ENCODE peak calls at places on chromosome 6, in seven cellular contexts. W is endothelial cell; P is CD8-positive, alpha-beta T cell; O is HFFc6; G is AG10803; Y is IMR-90; R is CD4-positive, alpha-beta T cell. M is an unnamed sample.

GRCh38 chr6:90574610-90575009 is 12.3 kb downstream of the MAP3K7 start:
- DNase-seq in W (no peak), G (peak), O (peak), P (no peak), Y (peak), R (no peak), M (no peak)

GRCh38 chr6:96898241-96898851 is 655 bp upstream of the NDUFAF4 start:
- DNase-seq in G (peak), O (peak), R (no peak), P (no peak), W (no peak), Y (peak), M (no peak)

GRCh38 chr6:139904158-139904533 is 529.7 kb upstream of the CITED2 start:
- DNase-seq in W (no peak), G (no peak), R (no peak), Y (no peak), P (no peak), O (no peak), M (no peak)

GRCh38 chr6:32056254-32056653 is 18.0 kb downstream of the CYP21A2 start:
- DNase-seq in Y (no peak), R (no peak), W (no peak), P (no peak), O (no peak), G (no peak), M (peak)

GRCh38 chr6:13302751-13303667 is 25.3 kb downstream of the TBC1D7 start:
- DNase-seq in O (peak), W (no peak), R (no peak), Y (peak), G (peak), P (no peak), M (peak)

GRCh38 chr6:53100561-53100960 is 35.4 kb downstream of the FBXO9 start:
- DNase-seq in W (no peak), R (no peak), O (no peak), P (no peak), G (peak), Y (peak), M (no peak)

GRCh38 chr6:145809211-145809610 is 5.4 kb downstream of the FBXO30 start:
- DNase-seq in O (no peak), Y (no peak), W (no peak), P (no peak), G (no peak), R (no peak), M (no peak)

GRCh38 chr6:32369678-32370077 is 2.0 kb downstream of the TSBP1 start:
- DNase-seq in G (peak), W (no peak), P (no peak), Y (peak), O (peak), R (no peak), M (no peak)

GRCh38 chr6:72657391-72657790 is 35.5 kb downstream of the KCNQ5 start:
- DNase-seq in W (no peak), G (no peak), O (no peak), Y (no peak), P (no peak), R (no peak), M (no peak)

GRCh38 chr6:170082067-170082466 is 208.8 kb downstream of the DLL1 start:
- DNase-seq in O (no peak), G (no peak), W (no peak), P (no peak), Y (no peak), R (peak), M (no peak)

GRCh38 chr6:65045801-65046200 is 661.2 kb downstream of the EYS start:
- DNase-seq in W (no peak), G (no peak), Y (no peak), P (no peak), R (no peak), O (no peak), M (no peak)

GRCh38 chr6:34679552-34680255 is 16.9 kb downstream of the ILRUN start:
- DNase-seq in Y (peak), O (no peak), R (no peak), W (no peak), G (no peak), P (no peak), M (no peak)

GRCh38 chr6:147805155-147805554 is 296.7 kb downstream of the SAMD5 start:
- DNase-seq in R (no peak), Y (no peak), G (no peak), P (no peak), W (no peak), O (no peak), M (no peak)

GRCh38 chr6:144151010-144151727 is 852 bp downstream of the STX11 start:
- DNase-seq in G (no peak), Y (no peak), P (peak), W (peak), O (no peak), R (peak), M (peak)

GRCh38 chr6:144922120-144922722 is 637.1 kb downstream of the UTRN start:
- DNase-seq in R (no peak), G (peak), W (no peak), P (no peak), Y (peak), O (peak), M (no peak)

GRCh38 chr6:167706313-167707109 is 120.2 kb upstream of the AFDN start:
- DNase-seq in O (no peak), W (no peak), P (peak), G (no peak), R (peak), Y (no peak), M (no peak)

GRCh38 chr6:30557683-30557981 is 537 bp downstream of the PRR3 start:
- DNase-seq in G (no peak), P (peak), O (no peak), Y (no peak), W (no peak), R (no peak), M (no peak)

GRCh38 chr6:158408552-158409130 is 96.4 kb downstream of the TULP4 start:
- DNase-seq in P (no peak), G (peak), W (peak), R (no peak), Y (peak), O (peak), M (no peak)

GRCh38 chr6:157022022-157022740 is 245.0 kb downstream of the ARID1B start:
- DNase-seq in O (peak), R (peak), G (peak), Y (peak), P (peak), W (peak), M (peak)

GRCh38 chr6:43499028-43499815 is 10.9 kb downstream of the LRRC73 start:
- DNase-seq in O (no peak), P (no peak), Y (no peak), W (no peak), G (no peak), R (no peak), M (no peak)

GRCh38 chr6:40425192-40425919 is 161.8 kb downstream of the LRFN2 start:
- DNase-seq in W (no peak), G (no peak), P (no peak), R (no peak), Y (no peak), O (no peak), M (no peak)

GRCh38 chr6:36897629-36898028 is 11.9 kb downstream of the C6orf89 start:
- DNase-seq in G (no peak), W (peak), R (no peak), O (no peak), Y (peak), P (no peak), M (no peak)

GRCh38 chr6:131251593-131252204 is 116.4 kb downstream of the AKAP7 start:
- DNase-seq in W (no peak), P (no peak), Y (no peak), O (no peak), G (peak), R (no peak), M (no peak)

GRCh38 chr6:33075568-33076405 is at the start of gene HLA-DPB1:
- DNase-seq in O (peak), R (no peak), G (peak), P (no peak), W (no peak), Y (peak), M (no peak)

GRCh38 chr6:132734694-132735236 is 20.9 kb upstream of the VNN1 start:
- DNase-seq in R (no peak), O (peak), Y (peak), G (peak), W (no peak), P (no peak), M (no peak)

GRCh38 chr6:156169361-156169760 is 607.8 kb upstream of the ARID1B start:
- DNase-seq in R (no peak), G (no peak), W (no peak), P (no peak), Y (no peak), O (no peak), M (no peak)

GRCh38 chr6:139903411-139904157 is 529.1 kb upstream of the CITED2 start:
- DNase-seq in R (no peak), G (no peak), W (no peak), P (no peak), O (no peak), Y (no peak), M (peak)

GRCh38 chr6:152696543-152696942 is 1.2 kb upstream of the MYCT1 start:
- DNase-seq in P (no peak), R (no peak), W (no peak), O (peak), G (peak), Y (peak), M (no peak)

GRCh38 chr6:71533939-71534379 is 245.3 kb downstream of the OGFRL1 start:
- DNase-seq in W (peak), G (peak), R (no peak), P (no peak), O (peak), Y (peak), M (no peak)

GRCh38 chr6:32983964-32984638 is 15.7 kb downstream of the BRD2 start:
- DNase-seq in P (no peak), W (no peak), O (no peak), R (no peak), Y (no peak), G (no peak), M (no peak)

GRCh38 chr6:158962371-158962770 is 37.6 kb downstream of the RSPH3 start:
- DNase-seq in W (no peak), Y (no peak), P (no peak), R (no peak), G (peak), O (no peak), M (no peak)

GRCh38 chr6:31744422-31744821 is 4.6 kb downstream of the MSH5 start:
- DNase-seq in P (no peak), O (no peak), R (no peak), Y (no peak), W (no peak), G (no peak), M (no peak)

GRCh38 chr6:170144952-170145587 is 145.8 kb downstream of the DLL1 start:
- DNase-seq in P (no peak), G (no peak), W (no peak), O (no peak), Y (no peak), R (no peak), M (peak)

DNA sequence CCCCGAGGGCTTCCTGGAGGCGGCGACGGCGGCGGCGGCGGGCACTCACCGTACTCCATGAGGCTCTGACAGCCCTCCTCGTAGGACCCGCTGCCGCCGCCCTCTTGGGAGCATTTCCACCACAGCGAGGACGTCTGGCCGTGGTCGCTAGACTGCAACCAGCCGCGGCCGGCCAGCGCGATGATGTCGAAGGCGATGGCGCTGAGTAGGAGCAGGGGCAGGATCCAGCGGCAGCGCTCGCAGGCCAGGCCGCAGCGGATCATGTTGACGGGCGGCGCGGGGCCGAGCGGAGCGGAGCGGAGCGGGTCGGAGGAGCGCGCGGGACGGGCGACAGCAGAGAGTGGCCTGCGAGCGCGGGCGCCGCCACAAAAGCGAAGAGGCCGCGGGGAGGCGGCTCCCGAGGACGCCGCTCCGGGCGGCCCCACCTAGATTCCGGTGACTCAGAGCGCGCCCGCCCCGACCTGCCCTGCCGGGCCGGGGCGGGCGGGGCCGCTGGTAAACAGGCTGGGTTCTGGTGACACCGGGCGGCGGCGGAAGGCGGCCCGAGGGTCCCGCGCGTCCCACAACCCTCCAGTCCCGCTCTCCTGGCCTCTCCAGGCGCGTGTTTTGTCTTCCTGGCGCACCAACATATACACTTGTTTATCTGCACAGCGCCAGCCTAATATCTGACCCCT is at the start of gene PERP:
- DNase-seq in P (peak), Y (peak), G (peak), W (peak), O (peak), R (peak), M (peak)
- TF ChIP-seq CTCF in P (no peak), Y (no peak), G (no peak), W (no peak), O (peak), R (no peak), M (no peak)

GRCh38 chr6:111730835-111731234 is 125.2 kb upstream of the TRAF3IP2 start:
- DNase-seq in P (no peak), W (no peak), O (no peak), R (no peak), G (no peak), Y (no peak), M (no peak)

GRCh38 chr6:111724505-111724904 is 118.8 kb upstream of the TRAF3IP2 start:
- DNase-seq in G (no peak), R (no peak), Y (no peak), W (no peak), O (no peak), P (no peak), M (peak)

GRCh38 chr6:111727041-111727440 is 121.4 kb upstream of the TRAF3IP2 start:
- DNase-seq in P (no peak), R (no peak), G (peak), Y (peak), W (no peak), O (peak), M (no peak)

GRCh38 chr6:111725446-111726112 is 119.9 kb upstream of the TRAF3IP2 start:
- DNase-seq in P (no peak), R (no peak), G (peak), Y (peak), O (peak), W (no peak), M (no peak)

GRCh38 chr6:111727798-111728197 is 122.1 kb upstream of the TRAF3IP2 start:
- DNase-seq in R (no peak), O (no peak), Y (peak), W (no peak), P (no peak), G (no peak), M (no peak)
- TF ChIP-seq CTCF in R (no peak), O (peak), Y (peak), W (peak), P (peak), G (peak), M (peak)

DNA sequence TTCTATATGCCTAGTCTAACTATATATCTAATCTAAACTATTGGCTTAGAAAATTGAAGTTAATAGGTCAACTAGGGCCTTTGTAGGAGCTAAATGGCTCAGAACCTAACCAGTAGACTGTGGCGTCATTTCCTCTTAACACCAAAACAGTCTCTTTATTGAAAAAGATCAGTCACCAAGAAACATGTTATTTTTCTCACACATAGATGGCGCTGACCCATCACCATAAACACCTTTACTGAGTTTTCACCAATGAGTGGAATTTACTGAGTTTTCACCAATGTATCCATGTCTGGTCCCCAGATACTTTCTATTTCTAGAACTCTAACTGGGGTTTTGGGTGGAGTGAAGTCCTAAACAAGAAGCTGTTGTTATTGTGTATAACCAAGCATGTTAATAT is 636.0 kb downstream of the BCKDHB start:
- DNase-seq in O (peak), R (no peak), G (peak), P (no peak), Y (peak), W (peak), M (no peak)
- TF ChIP-seq CTCF in O (peak), R (no peak), G (peak), P (no peak), Y (peak), W (peak), M (peak)

GRCh38 chr6:160240691-160241084 is 17.9 kb downstream of the SLC22A2 start:
- DNase-seq in O (no peak), G (no peak), Y (no peak), R (no peak), W (no peak), P (no peak), M (no peak)
- TF ChIP-seq CTCF in O (no peak), G (no peak), Y (no peak), R (no peak), W (no peak), P (no peak), M (no peak)

GRCh38 chr6:109440325-109441068 is at the start of the genes PPIL6 and SMPD2:
- DNase-seq in W (peak), G (peak), O (peak), Y (peak), P (peak), R (peak), M (peak)
- TF ChIP-seq CTCF in W (peak), G (peak), O (peak), Y (peak), P (peak), R (peak), M (peak)

GRCh38 chr6:61886608-61887259 is 399.3 kb downstream of the KHDRBS2 start:
- DNase-seq in P (no peak), G (no peak), O (no peak), W (no peak), Y (no peak), R (no peak), M (no peak)
- TF ChIP-seq CTCF in P (no peak), G (no peak), O (peak), W (no peak), Y (no peak), R (no peak), M (no peak)

GRCh38 chr6:106089981-106090380 is 3.8 kb downstream of the PRDM1 start:
- DNase-seq in P (no peak), O (peak), R (no peak), Y (peak), G (peak), W (no peak), M (no peak)
- TF ChIP-seq CTCF in P (no peak), O (peak), R (peak), Y (peak), G (peak), W (no peak), M (peak)

GRCh38 chr6:27188885-27189418 is 58.5 kb upstream of the PRSS16 start:
- DNase-seq in R (no peak), G (peak), P (peak), W (peak), O (peak), Y (peak), M (no peak)
- TF ChIP-seq CTCF in R (peak), G (peak), P (peak), W (peak), O (peak), Y (peak), M (peak)

DNA sequence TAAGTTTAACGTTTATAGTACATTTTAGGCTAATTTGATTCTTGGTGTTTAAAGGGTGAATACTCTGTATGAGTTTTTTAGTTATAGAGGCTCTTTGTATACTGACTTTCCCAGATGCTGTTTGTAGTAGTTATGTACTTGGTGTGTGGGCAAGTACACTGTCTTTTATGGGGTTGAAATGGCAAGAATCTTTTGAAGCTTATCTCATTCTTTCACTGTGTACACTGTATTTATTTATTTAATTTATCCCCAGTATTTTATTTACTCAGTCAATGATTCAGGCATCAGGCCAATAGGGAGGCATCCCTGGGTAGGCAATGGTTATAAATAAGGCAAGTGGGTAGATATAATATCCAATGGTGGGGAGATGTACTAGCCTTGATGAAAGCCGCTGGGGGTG is 277.0 kb upstream of the PTCHD4 start:
- DNase-seq in O (no peak), R (no peak), G (no peak), P (no peak), W (no peak), Y (no peak), M (no peak)
- TF ChIP-seq CTCF in O (no peak), R (no peak), G (no peak), P (no peak), W (no peak), Y (no peak), M (no peak)